ENCODE peak calls at places on chromosomes 2 and 18, in seven cellular contexts. One of them, this sample, is unnamed.

GRCh38 chr2:172996387-172996961 is 79.2 kb upstream of the MAP3K20 start:
- DNase-seq in BE2C: no peak
- DNase-seq in colonic mucosa: no peak
- DNase-seq in NCI-H2081: no peak
- DNase-seq in mesendoderm: no peak
- DNase-seq in left cardiac atrium: no peak
- DNase-seq in NCI-H146: no peak
- DNase-seq in this sample: no peak

GRCh38 chr2:137302957-137303356 is 537.6 kb downstream of the THSD7B start:
- DNase-seq in BE2C: no peak
- DNase-seq in colonic mucosa: no peak
- DNase-seq in NCI-H2081: no peak
- DNase-seq in mesendoderm: no peak
- DNase-seq in left cardiac atrium: no peak
- DNase-seq in NCI-H146: no peak
- DNase-seq in this sample: no peak

GRCh38 chr2:113977660-113978523 is 88.0 kb downstream of the ACTR3 start:
- DNase-seq in BE2C: peak
- DNase-seq in colonic mucosa: peak
- DNase-seq in NCI-H2081: peak
- DNase-seq in mesendoderm: peak
- DNase-seq in left cardiac atrium: no peak
- DNase-seq in NCI-H146: peak
- DNase-seq in this sample: peak

GRCh38 chr2:190137561-190137960 is 75.0 kb upstream of the MSTN start:
- DNase-seq in BE2C: no peak
- DNase-seq in colonic mucosa: no peak
- DNase-seq in NCI-H2081: no peak
- DNase-seq in mesendoderm: no peak
- DNase-seq in left cardiac atrium: peak
- DNase-seq in NCI-H146: no peak
- DNase-seq in this sample: peak

GRCh38 chr2:240905176-240905781 is 857 bp upstream of the CROCC2 start:
- DNase-seq in BE2C: no peak
- DNase-seq in colonic mucosa: no peak
- DNase-seq in NCI-H2081: peak
- DNase-seq in mesendoderm: no peak
- DNase-seq in left cardiac atrium: peak
- DNase-seq in NCI-H146: no peak
- DNase-seq in this sample: no peak

GRCh38 chr2:233818639-233819621 is 35.4 kb downstream of the HJURP start:
- DNase-seq in BE2C: no peak
- DNase-seq in colonic mucosa: no peak
- DNase-seq in NCI-H2081: no peak
- DNase-seq in mesendoderm: no peak
- DNase-seq in left cardiac atrium: no peak
- DNase-seq in NCI-H146: no peak
- DNase-seq in this sample: no peak

GRCh38 chr18:10353791-10354190 is 100.6 kb upstream of the APCDD1 start:
- DNase-seq in BE2C: no peak
- DNase-seq in colonic mucosa: no peak
- DNase-seq in NCI-H2081: no peak
- DNase-seq in mesendoderm: no peak
- DNase-seq in left cardiac atrium: no peak
- DNase-seq in NCI-H146: peak
- DNase-seq in this sample: peak

GRCh38 chr2:42967959-42968674 is 175.7 kb upstream of the HAAO start:
- DNase-seq in BE2C: peak
- DNase-seq in colonic mucosa: no peak
- DNase-seq in NCI-H2081: no peak
- DNase-seq in mesendoderm: no peak
- DNase-seq in left cardiac atrium: peak
- DNase-seq in NCI-H146: no peak
- DNase-seq in this sample: peak

GRCh38 chr18:41604964-41605363 is 350.1 kb upstream of the PIK3C3 start:
- DNase-seq in BE2C: no peak
- DNase-seq in colonic mucosa: no peak
- DNase-seq in NCI-H2081: no peak
- DNase-seq in mesendoderm: no peak
- DNase-seq in left cardiac atrium: no peak
- DNase-seq in NCI-H146: no peak
- DNase-seq in this sample: no peak

GRCh38 chr2:239834143-239834542 is 191.0 kb downstream of the NDUFA10 start:
- DNase-seq in BE2C: no peak
- DNase-seq in colonic mucosa: no peak
- DNase-seq in NCI-H2081: no peak
- DNase-seq in mesendoderm: no peak
- DNase-seq in left cardiac atrium: no peak
- DNase-seq in NCI-H146: no peak
- DNase-seq in this sample: no peak

GRCh38 chr2:166361351-166362153 is 14.2 kb downstream of the SCN9A start:
- DNase-seq in BE2C: no peak
- DNase-seq in colonic mucosa: no peak
- DNase-seq in NCI-H2081: peak
- DNase-seq in mesendoderm: peak
- DNase-seq in left cardiac atrium: no peak
- DNase-seq in NCI-H146: peak
- DNase-seq in this sample: peak

GRCh38 chr18:31973929-31974546 is 31.1 kb upstream of the TRAPPC8 start:
- DNase-seq in BE2C: no peak
- DNase-seq in colonic mucosa: no peak
- DNase-seq in NCI-H2081: no peak
- DNase-seq in mesendoderm: peak
- DNase-seq in left cardiac atrium: no peak
- DNase-seq in NCI-H146: no peak
- DNase-seq in this sample: no peak

GRCh38 chr2:48423376-48423775 is 106.6 kb upstream of the STON1 start:
- DNase-seq in BE2C: no peak
- DNase-seq in colonic mucosa: no peak
- DNase-seq in NCI-H2081: no peak
- DNase-seq in mesendoderm: peak
- DNase-seq in left cardiac atrium: no peak
- DNase-seq in NCI-H146: no peak
- DNase-seq in this sample: peak

GRCh38 chr2:239412914-239413603 is 12.2 kb upstream of the HDAC4 start:
- DNase-seq in BE2C: no peak
- DNase-seq in colonic mucosa: no peak
- DNase-seq in NCI-H2081: no peak
- DNase-seq in mesendoderm: no peak
- DNase-seq in left cardiac atrium: no peak
- DNase-seq in NCI-H146: no peak
- DNase-seq in this sample: no peak

GRCh38 chr18:35971661-35972196 is 750 bp upstream of the RMP24 start:
- DNase-seq in BE2C: no peak
- DNase-seq in colonic mucosa: no peak
- DNase-seq in NCI-H2081: peak
- DNase-seq in mesendoderm: no peak
- DNase-seq in left cardiac atrium: no peak
- DNase-seq in NCI-H146: peak
- DNase-seq in this sample: no peak

GRCh38 chr2:143428700-143429099 is 299.5 kb downstream of the ARHGAP15 start:
- DNase-seq in BE2C: no peak
- DNase-seq in colonic mucosa: no peak
- DNase-seq in NCI-H2081: no peak
- DNase-seq in mesendoderm: no peak
- DNase-seq in left cardiac atrium: no peak
- DNase-seq in NCI-H146: no peak
- DNase-seq in this sample: no peak

GRCh38 chr2:143177081-143177786 is 48.0 kb downstream of the ARHGAP15 start:
- DNase-seq in BE2C: no peak
- DNase-seq in colonic mucosa: no peak
- DNase-seq in NCI-H2081: no peak
- DNase-seq in mesendoderm: no peak
- DNase-seq in left cardiac atrium: no peak
- DNase-seq in NCI-H146: no peak
- DNase-seq in this sample: peak

GRCh38 chr2:100070078-100070477 is 72.3 kb downstream of the AFF3 start:
- DNase-seq in BE2C: no peak
- DNase-seq in colonic mucosa: no peak
- DNase-seq in NCI-H2081: no peak
- DNase-seq in mesendoderm: no peak
- DNase-seq in left cardiac atrium: no peak
- DNase-seq in NCI-H146: no peak
- DNase-seq in this sample: no peak

GRCh38 chr2:177169810-177170514 is 42.6 kb upstream of the HNRNPA3 start:
- DNase-seq in BE2C: no peak
- DNase-seq in colonic mucosa: no peak
- DNase-seq in NCI-H2081: peak
- DNase-seq in mesendoderm: no peak
- DNase-seq in left cardiac atrium: no peak
- DNase-seq in NCI-H146: peak
- DNase-seq in this sample: no peak

GRCh38 chr2:173002751-173003541 is 72.7 kb upstream of the MAP3K20 start:
- DNase-seq in BE2C: no peak
- DNase-seq in colonic mucosa: no peak
- DNase-seq in NCI-H2081: no peak
- DNase-seq in mesendoderm: no peak
- DNase-seq in left cardiac atrium: no peak
- DNase-seq in NCI-H146: no peak
- DNase-seq in this sample: no peak

GRCh38 chr2:46487667-46488333 is 8.4 kb downstream of the TMEM247 start:
- DNase-seq in BE2C: no peak
- DNase-seq in colonic mucosa: peak
- DNase-seq in NCI-H2081: no peak
- DNase-seq in mesendoderm: peak
- DNase-seq in left cardiac atrium: peak
- DNase-seq in NCI-H146: no peak
- DNase-seq in this sample: peak

GRCh38 chr2:3041841-3042600 is 335.6 kb downstream of the EIPR1 start:
- DNase-seq in BE2C: peak
- DNase-seq in colonic mucosa: no peak
- DNase-seq in NCI-H2081: no peak
- DNase-seq in mesendoderm: no peak
- DNase-seq in left cardiac atrium: peak
- DNase-seq in NCI-H146: no peak
- DNase-seq in this sample: no peak

GRCh38 chr2:148810081-148810480 is 64.9 kb upstream of the KIF5C start:
- DNase-seq in BE2C: no peak
- DNase-seq in colonic mucosa: no peak
- DNase-seq in NCI-H2081: no peak
- DNase-seq in mesendoderm: no peak
- DNase-seq in left cardiac atrium: no peak
- DNase-seq in NCI-H146: no peak
- DNase-seq in this sample: no peak

GRCh38 chr2:212107014-212107413 is 431.6 kb downstream of the ERBB4 start:
- DNase-seq in BE2C: no peak
- DNase-seq in colonic mucosa: no peak
- DNase-seq in NCI-H2081: no peak
- DNase-seq in mesendoderm: no peak
- DNase-seq in left cardiac atrium: no peak
- DNase-seq in NCI-H146: no peak
- DNase-seq in this sample: no peak

GRCh38 chr18:57586243-57587049 is at the start of gene FECH:
- DNase-seq in BE2C: peak
- DNase-seq in colonic mucosa: peak
- DNase-seq in NCI-H2081: no peak
- DNase-seq in mesendoderm: peak
- DNase-seq in left cardiac atrium: peak
- DNase-seq in NCI-H146: peak
- DNase-seq in this sample: peak

GRCh38 chr2:161134547-161135518 is 25.4 kb upstream of the TANK start:
- DNase-seq in BE2C: no peak
- DNase-seq in colonic mucosa: peak
- DNase-seq in NCI-H2081: peak
- DNase-seq in mesendoderm: peak
- DNase-seq in left cardiac atrium: no peak
- DNase-seq in NCI-H146: no peak
- DNase-seq in this sample: peak

GRCh38 chr18:46152808-46153617 is 48.8 kb downstream of the HAUS1 start:
- DNase-seq in BE2C: peak
- DNase-seq in colonic mucosa: no peak
- DNase-seq in NCI-H2081: no peak
- DNase-seq in mesendoderm: peak
- DNase-seq in left cardiac atrium: no peak
- DNase-seq in NCI-H146: peak
- DNase-seq in this sample: no peak